ENCODE peak calls at places on chromosomes 6 and 20, in five cellular contexts. K is Peyer's patch, M is body of pancreas, S is stomach, V is breast epithelium. P is an unnamed sample.

GRCh38 chr6:169251822-169252804 is 1.5 kb downstream of the THBS2 start:
- DNase-seq in S (peak; percentile 17), V (no peak), M (no peak), K (no peak), P (peak; percentile 31)

GRCh38 chr6:110874880-110875547 is 429 bp downstream of the AMD1 start:
- DNase-seq in S (peak; percentile 68), M (peak; percentile 74), V (no peak), K (peak; percentile 62), P (peak; percentile 72)

GRCh38 chr20:47139934-47140333 is 216.6 kb downstream of the ZMYND8 start:
- DNase-seq in M (no peak), S (peak; percentile 39), K (no peak), V (no peak), P (no peak)

GRCh38 chr6:87919416-87919815 is 128.2 kb upstream of the SPACA1 start:
- DNase-seq in K (no peak), V (no peak), M (no peak), S (no peak), P (no peak)

GRCh38 chr6:105985816-105986632 is 100.1 kb upstream of the PRDM1 start:
- DNase-seq in V (no peak), M (no peak), S (no peak), K (no peak), P (peak; percentile 39)

GRCh38 chr6:29946787-29947186 is 4.5 kb downstream of the HLA-A start:
- DNase-seq in V (no peak), M (no peak), S (no peak), K (no peak), P (no peak)

GRCh38 chr20:34222208-34222607 is 19.0 kb upstream of the ASIP start:
- DNase-seq in M (peak; percentile 8), S (no peak), V (no peak), K (no peak), P (no peak)

GRCh38 chr6:978937-979685 is 286.2 kb upstream of the EXOC2 start:
- DNase-seq in M (no peak), S (no peak), K (no peak), V (no peak), P (no peak)

GRCh38 chr20:19274412-19275015 is 62.1 kb downstream of the SLC24A3 start:
- DNase-seq in V (no peak), K (no peak), S (peak; percentile 67), M (peak; percentile 14), P (peak; percentile 79)

GRCh38 chr20:37389844-37390275 is 43.9 kb downstream of the SRC start:
- DNase-seq in V (no peak), M (no peak), S (no peak), K (no peak), P (peak; percentile 14)

GRCh38 chr6:21931641-21932335 is 338.2 kb downstream of the SOX4 start:
- DNase-seq in M (no peak), V (no peak), S (no peak), K (no peak), P (no peak)

GRCh38 chr6:43376551-43376981 is 7.1 kb upstream of the ZNF318 start:
- DNase-seq in M (no peak), S (no peak), V (no peak), K (no peak), P (no peak)

GRCh38 chr6:20098267-20098876 is 113.9 kb downstream of the MBOAT1 start:
- DNase-seq in M (no peak), K (no peak), V (no peak), S (no peak), P (no peak)

GRCh38 chr20:32560989-32561830 is 23.9 kb downstream of the NOL4L start:
- DNase-seq in M (no peak), S (no peak), K (no peak), V (no peak), P (no peak)

GRCh38 chr20:51382986-51383821 is 159.3 kb downstream of the NFATC2 start:
- DNase-seq in M (peak; percentile 77), V (no peak), K (no peak), S (peak; percentile 71), P (no peak)

GRCh38 chr6:105209950-105210706 is 30.3 kb upstream of the POPDC3 start:
- DNase-seq in S (no peak), V (no peak), K (no peak), M (no peak), P (no peak)

GRCh38 chr20:31722388-31723281 is at the start of gene BCL2L1:
- DNase-seq in M (peak; percentile 90), K (peak; percentile 66), V (peak; percentile 89), S (peak; percentile 91), P (peak; percentile 79)

GRCh38 chr6:151661928-151662327 is 145.6 kb upstream of the ESR1 start:
- DNase-seq in S (no peak), K (no peak), M (no peak), V (no peak), P (no peak)

GRCh38 chr6:111347589-111347988 is 135.4 kb downstream of the REV3L start:
- DNase-seq in V (no peak), K (no peak), S (no peak), M (no peak), P (no peak)

GRCh38 chr20:59016795-59017492 is 2.3 kb upstream of the TUBB1 start:
- DNase-seq in V (no peak), S (no peak), K (peak; percentile 67), M (no peak), P (no peak)

GRCh38 chr20:1579488-1579887 is 22.0 kb upstream of the SIRPD start:
- DNase-seq in K (no peak), V (no peak), S (no peak), M (no peak), P (no peak)

GRCh38 chr20:63977392-63978276 is 1.8 kb downstream of the SAMD10 start:
- DNase-seq in S (no peak), M (no peak), K (no peak), V (no peak), P (no peak)

GRCh38 chr20:62449951-62450815 is 22.8 kb upstream of the RBBP8NL start:
- DNase-seq in S (no peak), K (no peak), M (no peak), V (no peak), P (no peak)

GRCh38 chr6:19988555-19988954 is 151.4 kb downstream of the ID4 start:
- DNase-seq in V (no peak), K (no peak), S (no peak), M (no peak), P (no peak)

GRCh38 chr20:17648782-17649730 is 33.0 kb downstream of the RRBP1 start:
- DNase-seq in M (peak; percentile 79), V (no peak), S (peak; percentile 76), K (no peak), P (peak; percentile 36)

GRCh38 chr6:82906951-82907350 is 158.7 kb downstream of the UBE3D start:
- DNase-seq in K (no peak), S (no peak), V (no peak), M (no peak), P (no peak)

GRCh38 chr6:146912730-146913680 is 291.2 kb upstream of the STXBP5 start:
- DNase-seq in M (no peak), K (no peak), S (no peak), V (no peak), P (no peak)

GRCh38 chr20:54208492-54209044 is 681 bp downstream of the PFDN4 start:
- DNase-seq in M (no peak), V (no peak), K (peak; percentile 20), S (no peak), P (no peak)
- TF ChIP-seq POLR2A in M (no peak), V (no peak), K (no peak), S (no peak), P (no peak)

GRCh38 chr20:38727602-38728236 is 3.4 kb downstream of the SLC32A1 start:
- DNase-seq in K (no peak), V (no peak), M (no peak), S (no peak), P (no peak)

GRCh38 chr20:38729767-38730166 is 5.5 kb downstream of the SLC32A1 start:
- DNase-seq in S (no peak), M (no peak), V (no peak), K (no peak), P (no peak)

GRCh38 chr20:38728911-38729642 is 4.8 kb downstream of the SLC32A1 start:
- DNase-seq in K (no peak), M (no peak), V (no peak), S (no peak), P (no peak)

GRCh38 chr20:38726849-38727601 is 2.7 kb downstream of the SLC32A1 start:
- DNase-seq in M (peak; percentile 33), V (no peak), S (no peak), K (no peak), P (no peak)

DNA sequence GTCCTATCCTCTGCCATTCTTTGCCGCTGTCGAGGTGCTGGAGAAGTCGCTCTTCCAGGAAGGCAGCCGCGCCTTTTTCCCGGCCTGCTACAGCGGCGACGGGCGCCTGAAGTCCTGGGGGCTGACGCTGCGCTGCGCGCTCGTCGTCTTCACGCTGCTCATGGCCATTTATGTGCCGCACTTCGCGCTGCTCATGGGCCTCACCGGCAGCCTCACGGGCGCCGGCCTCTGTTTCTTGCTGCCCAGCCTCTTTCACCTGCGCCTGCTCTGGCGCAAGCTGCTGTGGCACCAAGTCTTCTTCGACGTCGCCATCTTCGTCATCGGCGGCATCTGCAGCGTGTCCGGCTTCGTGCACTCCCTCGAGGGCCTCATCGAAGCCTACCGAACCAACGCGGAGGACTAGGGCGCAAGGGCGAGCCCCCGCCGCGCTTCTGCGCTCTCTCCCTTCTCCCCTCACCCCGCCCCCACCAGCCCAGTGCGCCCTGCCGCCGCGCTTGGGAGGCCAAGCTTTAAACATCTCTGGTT is 4.0 kb downstream of the SLC32A1 start:
- DNase-seq in K (no peak), M (no peak), V (no peak), S (no peak), P (no peak)
- H3K4me1 ChIP-seq in K (peaks cover 49% of the 10 kb centered on the region), M (peaks cover 30% of the 10 kb centered on the region), V (no peaks in the 10 kb centered on the region), S (peaks cover 28% of the 10 kb centered on the region), P (peaks cover 1% of the 10 kb centered on the region)

GRCh38 chr6:14720411-14721102 is 525.3 kb upstream of the JARID2 start:
- DNase-seq in V (no peak), K (no peak), S (no peak), M (no peak), P (no peak)

GRCh38 chr6:14719273-14719672 is 526.6 kb upstream of the JARID2 start:
- DNase-seq in K (no peak), M (no peak), V (no peak), S (no peak), P (no peak)

GRCh38 chr6:14722001-14722567 is 523.8 kb upstream of the JARID2 start:
- DNase-seq in K (no peak), S (no peak), M (no peak), V (no peak), P (no peak)

GRCh38 chr6:14722704-14723103 is 523.2 kb upstream of the JARID2 start:
- DNase-seq in K (peak; percentile 73), V (no peak), S (no peak), M (no peak), P (no peak)

DNA sequence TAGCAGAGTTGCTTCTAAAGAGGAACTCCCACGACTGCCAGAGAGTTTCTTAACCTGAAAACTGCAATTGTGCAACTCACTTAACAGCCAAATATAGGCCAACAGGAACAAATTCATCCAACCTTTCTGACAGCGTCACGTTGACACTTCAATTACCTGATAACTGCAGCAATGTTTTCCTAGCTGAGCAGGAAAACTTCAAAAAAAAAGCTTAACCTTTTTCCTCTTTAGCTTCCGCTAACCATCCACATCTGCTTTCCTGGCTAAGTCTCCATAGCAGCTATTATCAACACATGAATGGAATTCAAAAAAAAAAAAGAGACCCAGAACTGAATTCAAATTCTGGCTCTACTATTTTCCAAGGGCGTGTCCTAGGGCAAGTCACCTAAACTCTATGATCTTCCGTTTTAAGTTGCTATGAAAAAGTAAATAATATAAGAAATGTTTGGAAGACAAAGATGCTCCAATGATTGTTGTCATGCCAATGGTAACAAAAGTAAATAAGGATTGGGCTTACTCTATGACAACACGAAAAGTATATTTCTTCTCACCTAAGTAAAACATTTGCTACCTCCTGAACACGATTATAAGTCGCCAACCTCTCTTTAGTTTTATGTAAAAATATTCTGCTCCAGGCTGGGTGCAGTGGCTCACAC is 524.6 kb upstream of the JARID2 start:
- DNase-seq in K (no peak), V (no peak), S (no peak), M (no peak), P (no peak)
- TF ChIP-seq POLR2A in K (no peak), V (no peak), S (no peak), M (no peak), P (no peak)

GRCh38 chr20:16393297-16393696 is 180.0 kb downstream of the KIF16B start:
- DNase-seq in V (no peak), K (no peak), M (no peak), S (peak; percentile 31), P (no peak)
- H3K4me1 ChIP-seq in V (no peaks in the 10 kb centered on the region), K (no peaks in the 10 kb centered on the region), M (peaks cover 20% of the 10 kb centered on the region), S (no peaks in the 10 kb centered on the region), P (peaks cover 4% of the 10 kb centered on the region)

P was measured in ovary.